ENCODE peak calls at places on chromosome 3, in seven cellular contexts. H is progenitor cell of endocrine pancreas, P is lung, N is lower lobe of right lung, W is HFF-Myc, D is cardiac fibroblast, O is heart right ventricle. M is an unnamed sample.
A peak's percentile ranks its signal among the peaks of the same experiment; 100 is the strongest.

GRCh38 chr3:149909923-149910322 is 60.8 kb downstream of the PFN2 start:
- DNase-seq in H (no peak), P (no peak), N (no peak), W (no peak), D (no peak), O (no peak), M (no peak)

GRCh38 chr3:61250784-61251173 is 473 bp downstream of the FHIT start:
- DNase-seq in H (peak; percentile 14), P (peak; percentile 30), N (no peak), W (no peak), D (peak; percentile 2), O (peak; percentile 33), M (no peak)

GRCh38 chr3:11250902-11251806 is 21.0 kb upstream of the ATG7 start:
- DNase-seq in H (no peak), P (no peak), N (no peak), W (no peak), D (no peak), O (no peak), M (no peak)

GRCh38 chr3:49873623-49874022 is 3.9 kb upstream of the CAMKV start:
- DNase-seq in H (no peak), P (no peak), N (no peak), W (no peak), D (no peak), O (no peak), M (no peak)

GRCh38 chr3:112132975-112133448 is at the start of gene GCSAM:
- DNase-seq in H (no peak), P (peak; percentile 31), N (peak; percentile 68), W (no peak), D (no peak), O (peak; percentile 28), M (no peak)

GRCh38 chr3:185959609-185960517 is 22.0 kb upstream of the TRA2B start:
- DNase-seq in H (no peak), P (peak; percentile 38), N (no peak), W (peak; percentile 67), D (peak; percentile 81), O (no peak), M (peak; percentile 67)

GRCh38 chr3:104460477-104461406 is 906.0 kb upstream of the ALCAM start:
- DNase-seq in H (no peak), P (no peak), N (no peak), W (peak; percentile 2), D (peak; percentile 51), O (no peak), M (peak; percentile 63)

GRCh38 chr3:52123106-52123708 is 31.0 kb downstream of the POC1A start:
- DNase-seq in H (peak; percentile 77), P (peak; percentile 78), N (peak; percentile 83), W (peak; percentile 52), D (peak; percentile 70), O (peak; percentile 77), M (no peak)

GRCh38 chr3:31862861-31863260 is 118.2 kb downstream of the OSBPL10 start:
- DNase-seq in H (no peak), P (no peak), N (no peak), W (no peak), D (peak; percentile 38), O (no peak), M (no peak)

GRCh38 chr3:58414538-58415197 is 19.0 kb downstream of the PDHB start:
- DNase-seq in H (peak; percentile 17), P (peak; percentile 61), N (no peak), W (peak; percentile 54), D (peak; percentile 88), O (peak; percentile 53), M (no peak)

GRCh38 chr3:104886220-104886995 is 480.3 kb upstream of the ALCAM start:
- DNase-seq in H (no peak), P (no peak), N (no peak), W (no peak), D (no peak), O (no peak), M (no peak)

GRCh38 chr3:45676248-45677044 is 12.8 kb upstream of the SACM1L start:
- DNase-seq in H (no peak), P (no peak), N (no peak), W (no peak), D (no peak), O (no peak), M (no peak)

GRCh38 chr3:11618897-11619296 is 24.8 kb downstream of the VGLL4 start:
- DNase-seq in H (no peak), P (no peak), N (no peak), W (no peak), D (no peak), O (no peak), M (no peak)

GRCh38 chr3:153439780-153440179 is 277.8 kb downstream of the RAP2B start:
- DNase-seq in H (no peak), P (no peak), N (no peak), W (no peak), D (no peak), O (no peak), M (no peak)

GRCh38 chr3:50642382-50642781 is 25.4 kb downstream of the MAPKAPK3 start:
- DNase-seq in H (no peak), P (no peak), N (no peak), W (no peak), D (no peak), O (no peak), M (no peak)

GRCh38 chr3:162096874-162097273 is 600.3 kb downstream of the OTOL1 start:
- DNase-seq in H (no peak), P (no peak), N (no peak), W (no peak), D (no peak), O (no peak), M (no peak)

GRCh38 chr3:63905731-63906620 is 6.2 kb downstream of the SCAANT1 start:
- DNase-seq in H (no peak), P (no peak), N (no peak), W (no peak), D (no peak), O (no peak), M (no peak)

GRCh38 chr3:63910873-63911272 is 1.3 kb downstream of the SCAANT1 start:
- DNase-seq in H (no peak), P (no peak), N (no peak), W (no peak), D (no peak), O (no peak), M (no peak)

GRCh38 chr3:63909431-63909830 is 2.8 kb downstream of the SCAANT1 start:
- DNase-seq in H (no peak), P (no peak), N (no peak), W (no peak), D (peak; percentile 47), O (no peak), M (no peak)

GRCh38 chr3:63908776-63909175 is 3.4 kb downstream of the SCAANT1 start:
- DNase-seq in H (no peak), P (no peak), N (no peak), W (no peak), D (no peak), O (no peak), M (no peak)

DNA sequence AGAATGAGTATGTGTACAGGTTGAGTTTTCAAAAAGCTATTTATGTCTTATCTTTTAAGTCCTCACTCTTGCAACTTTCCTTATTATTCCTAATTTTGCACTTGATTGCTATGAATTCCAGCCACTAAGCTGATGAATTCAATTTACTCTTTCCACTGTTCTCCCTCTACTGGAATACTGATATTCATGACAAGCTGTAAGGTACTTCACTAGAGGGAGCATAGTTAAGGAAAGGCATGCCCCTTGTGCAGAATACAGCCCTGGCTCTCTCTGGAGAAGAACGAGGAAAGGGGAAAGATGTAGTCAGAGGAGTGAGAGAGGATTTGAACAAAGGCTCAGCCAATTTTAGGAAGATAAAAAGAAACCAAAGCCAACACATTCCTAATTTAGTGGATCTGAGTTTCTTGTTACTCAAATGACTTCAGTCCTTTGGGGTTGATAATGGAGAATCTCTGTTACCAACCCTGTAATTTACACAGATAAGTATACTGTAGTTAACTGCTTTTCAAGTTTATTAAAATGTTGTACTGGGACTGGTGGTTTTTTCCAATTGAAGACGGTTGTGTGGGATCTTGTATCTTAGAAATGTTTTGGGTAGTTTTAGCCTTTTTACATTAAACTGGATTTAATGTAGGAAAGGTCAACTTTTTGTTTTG is 4.0 kb downstream of the SCAANT1 start:
- DNase-seq in H (no peak), P (no peak), N (no peak), W (no peak), D (peak; percentile 70), O (no peak), M (no peak)
- TF ChIP-seq CTCF in H (peak; percentile 23), P (no peak), N (no peak), W (peak; percentile 20), D (peak; percentile 22), O (peak; percentile 45), M (peak; percentile 41)

DNA sequence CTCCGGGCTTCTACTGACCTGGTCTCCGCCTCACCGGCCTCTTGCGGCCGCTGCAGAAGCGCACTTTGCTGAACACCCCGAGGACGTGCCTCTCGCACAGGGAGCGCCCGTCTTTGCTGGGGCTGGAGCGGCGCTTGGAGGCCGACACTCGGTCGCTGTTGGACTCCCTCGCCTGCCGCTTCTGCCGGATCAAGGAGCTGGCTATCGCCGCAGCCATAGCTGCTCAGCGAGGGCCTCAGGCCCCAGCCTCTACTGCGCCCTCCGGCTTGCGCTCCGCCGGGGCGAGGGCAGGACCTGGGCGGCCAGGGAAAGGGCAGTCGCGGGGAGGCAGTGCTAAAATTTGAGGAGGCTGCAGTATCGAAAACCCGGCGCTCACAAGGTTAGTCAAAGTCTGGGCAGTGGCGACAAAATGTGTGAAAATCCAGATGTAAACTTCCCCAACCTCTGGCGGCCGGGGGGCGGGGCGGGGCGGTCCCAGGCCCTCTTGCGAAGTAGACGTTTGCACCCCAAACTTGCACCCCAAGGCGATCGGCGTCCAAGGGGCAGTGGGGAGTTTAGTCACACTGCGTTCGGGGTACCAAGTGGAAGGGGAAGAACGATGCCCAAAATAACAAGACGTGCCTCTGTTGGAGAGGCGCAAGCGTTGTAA is 319.2 kb downstream of the FGF12 start:
- DNase-seq in H (peak; percentile 35), P (no peak), N (no peak), W (no peak), D (peak; percentile 10), O (peak; percentile 11), M (no peak)
- TF ChIP-seq CTCF in H (no peak), P (no peak), N (no peak), W (no peak), D (no peak), O (no peak), M (no peak)

GRCh38 chr3:55085231-55085630 is 157.4 kb upstream of the LRTM1 start:
- DNase-seq in H (no peak), P (no peak), N (no peak), W (no peak), D (no peak), O (no peak), M (no peak)
- TF ChIP-seq CTCF in H (no peak), P (no peak), N (no peak), W (no peak), D (no peak), O (no peak), M (no peak)

GRCh38 chr3:136249593-136250225 is 431 bp upstream of the PCCB start:
- DNase-seq in H (no peak), P (no peak), N (no peak), W (no peak), D (no peak), O (no peak), M (no peak)

GRCh38 chr3:136249091-136249490 is 1.0 kb upstream of the PCCB start:
- DNase-seq in H (no peak), P (no peak), N (no peak), W (no peak), D (no peak), O (no peak), M (no peak)

GRCh38 chr3:136250226-136250861 is at the start of gene PCCB:
- DNase-seq in H (peak; percentile 89), P (peak; percentile 94), N (peak; percentile 98), W (peak; percentile 74), D (peak; percentile 96), O (peak; percentile 92), M (peak; percentile 63)

GRCh38 chr3:136251511-136251910 is 1.4 kb downstream of the PCCB start:
- DNase-seq in H (no peak), P (no peak), N (no peak), W (no peak), D (no peak), O (no peak), M (no peak)

GRCh38 chr3:136250862-136251460 is 821 bp downstream of the PCCB start:
- DNase-seq in H (no peak), P (peak; percentile 72), N (peak; percentile 72), W (peak; percentile 17), D (peak; percentile 55), O (peak; percentile 71), M (peak; percentile 8)
- TF ChIP-seq CTCF in H (no peak), P (no peak), N (peak; percentile 32), W (peak; percentile 17), D (peak; percentile 30), O (peak; percentile 46), M (peak; percentile 30)